ENCODE peak calls at places on chromosome 11, in eight cellular contexts. Z, V, H, Y, C, N, D and F are unnamed samples.

GRCh38 chr11:7524831-7525230 is 11.0 kb downstream of the PPFIBP2 start:
- DNase-seq in V (no peak), C (no peak), H (no peak), N (no peak), Y (no peak), Z (no peak), D (no peak), F (peak; percentile 25)

GRCh38 chr11:128251140-128251539 is 336.2 kb downstream of the ETS1 start:
- DNase-seq in D (no peak), C (peak; percentile 77), H (no peak), Z (no peak), V (no peak), N (no peak), Y (no peak), F (no peak)

GRCh38 chr11:10385696-10386095 is 69.4 kb upstream of the AMPD3 start:
- DNase-seq in Z (no peak), H (no peak), V (no peak), D (no peak), C (peak; percentile 49), N (no peak), Y (no peak), F (no peak)

GRCh38 chr11:31408205-31408604 is 38.5 kb downstream of the DNAJC24 start:
- DNase-seq in N (no peak), C (no peak), V (no peak), Z (no peak), Y (no peak), H (no peak), D (no peak), F (no peak)

GRCh38 chr11:134584706-134585445 is 172.8 kb upstream of the B3GAT1 start:
- DNase-seq in D (no peak), Y (no peak), H (no peak), Z (no peak), C (no peak), N (no peak), V (peak; percentile 28), F (peak; percentile 26)

GRCh38 chr11:42890773-42891172 is 421.0 kb upstream of the API5 start:
- DNase-seq in Z (no peak), D (no peak), Y (no peak), V (no peak), C (no peak), H (no peak), N (no peak), F (no peak)

GRCh38 chr11:128920651-128921050 is 22.0 kb downstream of the TP53AIP1 start:
- DNase-seq in D (no peak), N (no peak), Z (no peak), C (no peak), Y (no peak), H (no peak), V (no peak), F (no peak)

GRCh38 chr11:120344302-120345004 is 8.2 kb downstream of the ARHGEF12 start:
- DNase-seq in V (no peak), N (peak; percentile 53), H (no peak), D (no peak), Z (no peak), C (peak; percentile 43), Y (no peak), F (peak; percentile 70)

GRCh38 chr11:12602421-12602820 is 71.8 kb upstream of the TEAD1 start:
- DNase-seq in H (no peak), N (no peak), D (no peak), Z (no peak), V (no peak), C (no peak), Y (no peak), F (no peak)

GRCh38 chr11:96332236-96332761 is 10.7 kb downstream of the MAML2 start:
- DNase-seq in C (no peak), H (no peak), N (no peak), V (no peak), Y (no peak), D (no peak), Z (no peak), F (peak; percentile 63)

GRCh38 chr11:82927264-82927880 is 25.8 kb downstream of the DDIAS start:
- DNase-seq in D (no peak), Z (peak; percentile 54), H (peak; percentile 16), Y (no peak), N (peak; percentile 52), V (no peak), C (peak; percentile 64), F (peak; percentile 77)

GRCh38 chr11:44944181-44944852 is 6.4 kb downstream of the TP53I11 start:
- DNase-seq in N (no peak), H (no peak), C (peak; percentile 10), Y (no peak), D (no peak), V (peak; percentile 81), Z (peak; percentile 74), F (no peak)

GRCh38 chr11:9091044-9091936 is at the start of gene SCUBE2:
- DNase-seq in C (no peak), D (peak; percentile 88), V (peak; percentile 45), H (no peak), Z (no peak), N (no peak), Y (no peak), F (no peak)

GRCh38 chr11:111521132-111521531 is 6.6 kb downstream of the HOATZ start:
- DNase-seq in N (no peak), Y (no peak), D (no peak), C (peak; percentile 34), Z (no peak), H (no peak), V (no peak), F (no peak)

GRCh38 chr11:45872513-45873356 is 12.7 kb upstream of the MAPK8IP1 start:
- DNase-seq in Z (peak; percentile 94), N (peak; percentile 82), Y (no peak), V (peak; percentile 93), H (peak; percentile 70), D (no peak), C (peak; percentile 95), F (peak; percentile 42)

GRCh38 chr11:78649361-78650215 is 74.9 kb upstream of the NARS2 start:
- DNase-seq in H (no peak), N (no peak), Z (no peak), V (no peak), Y (no peak), C (no peak), D (no peak), F (no peak)

GRCh38 chr11:912266-912665 is 1.7 kb upstream of the CHID1 start:
- DNase-seq in H (no peak), Y (no peak), N (no peak), V (no peak), Z (no peak), D (peak; percentile 30), C (no peak), F (no peak)

GRCh38 chr11:44990665-44991064 is 40.0 kb upstream of the TP53I11 start:
- DNase-seq in Z (no peak), V (peak; percentile 8), N (no peak), H (no peak), C (no peak), D (no peak), Y (no peak), F (no peak)

GRCh38 chr11:17991799-17992433 is 20.9 kb downstream of the SERGEF start:
- DNase-seq in C (peak; percentile 70), D (no peak), Z (peak; percentile 55), V (no peak), Y (peak; percentile 15), N (no peak), H (no peak), F (peak; percentile 57)

GRCh38 chr11:2097356-2097997 is 41.7 kb downstream of the IGF2 start:
- DNase-seq in N (peak; percentile 78), V (peak; percentile 76), Y (no peak), H (no peak), Z (peak; percentile 84), D (peak; percentile 89), C (peak; percentile 82), F (no peak)
- H3K27ac ChIP-seq in N (peak overlapping the region; percentile 75), V (no peak overlapping the region), Y (no peak overlapping the region), H (no peak overlapping the region), Z (no peak overlapping the region), D (peak overlapping the region; percentile 86), C (peak overlapping the region; percentile 88), F (no peak overlapping the region)

DNA sequence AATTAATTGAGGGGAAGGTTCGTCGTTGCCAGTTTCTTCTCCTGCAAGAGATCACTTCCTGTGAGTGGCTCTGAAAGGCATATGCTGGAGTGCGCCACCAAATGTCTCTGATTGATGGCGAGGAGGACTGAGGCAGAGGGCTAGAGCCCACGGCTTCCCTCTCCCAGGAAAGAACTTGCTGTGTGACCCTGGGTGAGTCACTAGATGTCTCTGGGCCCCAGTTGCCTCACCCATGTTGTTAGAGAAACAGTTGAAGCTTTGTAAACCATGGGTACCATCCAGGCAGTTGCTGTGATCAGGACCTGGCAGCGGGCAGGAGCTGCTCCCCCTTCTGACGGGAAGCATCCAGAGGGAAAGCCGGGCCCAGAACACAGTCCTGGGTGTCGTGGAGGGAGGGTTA is 3.2 kb downstream of the ABCG4 start:
- DNase-seq in C (no peak), N (no peak), Z (no peak), Y (no peak), H (no peak), D (no peak), V (no peak), F (no peak)
- H3K27me3 ChIP-seq in C (peaks cover 54% of the 10 kb centered on the region), N (peaks cover 7% of the 10 kb centered on the region), Z (peaks cover 8% of the 10 kb centered on the region), Y (peaks cover 15% of the 10 kb centered on the region), H (peaks cover 22% of the 10 kb centered on the region), D (peaks cover 18% of the 10 kb centered on the region), V (peaks cover 18% of the 10 kb centered on the region), F (peaks cover 3% of the 10 kb centered on the region)

DNA sequence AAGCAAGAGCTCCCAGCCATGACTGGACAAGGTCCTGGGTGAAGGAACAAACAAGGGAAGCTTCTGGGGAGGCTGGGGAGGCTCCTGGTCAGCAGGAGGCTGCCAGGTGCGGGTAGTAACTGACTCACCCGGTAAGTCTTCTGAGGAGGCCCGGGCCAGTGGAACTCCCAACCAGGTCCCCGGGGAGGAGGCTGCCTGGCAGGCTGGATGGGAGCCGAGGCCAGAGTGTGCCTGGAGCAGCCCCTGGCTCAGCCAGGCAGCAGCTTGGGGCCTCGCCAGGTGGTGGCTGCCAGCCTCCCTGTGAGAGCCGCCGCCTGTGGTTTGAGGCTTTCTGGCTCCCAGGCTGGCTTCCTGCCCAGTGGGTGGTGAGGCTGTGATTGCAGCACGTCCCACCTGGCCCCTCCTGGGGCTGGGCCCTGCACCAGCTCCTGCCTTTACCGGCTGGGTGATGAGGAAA is 46.2 kb downstream of the IGF2 start:
- DNase-seq in N (peak; percentile 22), D (peak; percentile 88), Z (no peak), V (peak; percentile 31), Y (peak; percentile 62), C (peak; percentile 10), H (no peak), F (peak; percentile 12)
- H3K27ac ChIP-seq in N (no peak overlapping the region), D (no peak overlapping the region), Z (no peak overlapping the region), V (no peak overlapping the region), Y (no peak overlapping the region), C (no peak overlapping the region), H (no peak overlapping the region), F (no peak overlapping the region)

DNA sequence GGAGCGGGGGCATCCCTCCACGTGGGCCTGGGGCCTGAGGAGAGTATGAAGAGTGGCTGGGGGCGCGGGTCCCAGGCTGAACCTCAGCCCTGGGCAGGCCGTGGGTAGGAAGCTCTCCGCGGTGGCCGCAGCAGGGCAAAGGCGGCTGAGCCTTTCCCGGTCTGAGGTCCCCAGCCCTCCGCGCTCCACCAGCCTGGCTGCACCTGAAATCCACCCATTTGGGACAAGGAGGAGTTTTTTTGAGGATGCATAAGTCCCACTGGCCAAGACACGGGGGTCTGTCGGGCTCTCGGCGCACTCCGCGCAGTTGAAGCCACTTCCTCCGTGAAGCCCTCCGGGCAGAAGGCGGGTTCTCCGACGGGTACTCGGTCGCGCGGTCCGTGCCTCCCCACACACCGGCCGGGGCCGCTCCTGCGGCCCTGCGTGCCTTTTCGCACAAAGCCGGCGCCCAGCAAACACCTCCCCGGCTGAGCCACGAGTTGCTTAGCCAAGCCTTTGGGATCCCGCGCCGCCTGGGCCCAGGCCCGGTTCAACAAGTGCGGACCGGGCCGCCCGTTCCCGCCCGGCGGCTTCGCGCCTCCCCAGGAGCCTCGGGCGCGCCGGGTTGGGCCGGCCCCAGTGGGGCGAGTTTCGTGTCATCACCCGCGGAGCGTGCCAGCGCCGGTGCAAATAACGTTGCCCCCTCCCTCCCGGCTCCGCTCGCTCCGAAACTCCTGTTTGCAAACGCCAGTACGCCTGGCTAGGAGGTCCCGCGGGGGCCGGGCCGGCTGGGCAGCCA is 666 bp upstream of the OVOL1 start:
- DNase-seq in Y (no peak), D (no peak), Z (no peak), V (peak; percentile 39), C (no peak), H (no peak), N (no peak), F (peak; percentile 44)
- H3K27me3 ChIP-seq in Y (peaks cover 47% of the 10 kb centered on the region), D (peaks cover 28% of the 10 kb centered on the region), Z (peaks cover 14% of the 10 kb centered on the region), V (peaks cover 21% of the 10 kb centered on the region), C (peaks cover 74% of the 10 kb centered on the region), H (peaks cover 14% of the 10 kb centered on the region), N (peaks cover 38% of the 10 kb centered on the region), F (no peaks in the 10 kb centered on the region)